ENCODE peak calls at places on chromosomes 11 and 22, in ten cellular contexts. One of them, this sample, is unnamed.

GRCh38 chr11:88398372-88399140 is 61.0 kb upstream of the CTSC start:
- DNase-seq in choroid plexus epithelial cell: peak; percentile 74
- DNase-seq in cerebellum: no peak
- DNase-seq in A549: peak; percentile 39
- DNase-seq in GM20000: no peak
- DNase-seq in left ventricle myocardium superior: no peak
- DNase-seq in T follicular helper cell: no peak
- DNase-seq in substantia nigra: no peak
- DNase-seq in left cardiac atrium: no peak
- DNase-seq in psoas muscle: no peak
- DNase-seq in this sample: no peak

GRCh38 chr11:1437500-1437899 is 47.8 kb downstream of the BRSK2 start:
- DNase-seq in left ventricle myocardium superior: peak; percentile 83
- DNase-seq in cerebellum: no peak
- DNase-seq in choroid plexus epithelial cell: peak; percentile 59
- DNase-seq in T follicular helper cell: no peak
- DNase-seq in A549: peak; percentile 38
- DNase-seq in left cardiac atrium: peak; percentile 81
- DNase-seq in psoas muscle: no peak
- DNase-seq in substantia nigra: no peak
- DNase-seq in GM20000: no peak
- DNase-seq in this sample: no peak

GRCh38 chr11:63670738-63671321 is 346 bp downstream of the ATL3 start:
- DNase-seq in cerebellum: peak; percentile 85
- DNase-seq in substantia nigra: peak; percentile 48
- DNase-seq in psoas muscle: peak; percentile 72
- DNase-seq in choroid plexus epithelial cell: no peak
- DNase-seq in A549: peak; percentile 65
- DNase-seq in left cardiac atrium: peak; percentile 58
- DNase-seq in GM20000: peak; percentile 70
- DNase-seq in T follicular helper cell: peak; percentile 3
- DNase-seq in left ventricle myocardium superior: peak; percentile 73
- DNase-seq in this sample: peak; percentile 59

GRCh38 chr11:33663121-33663520 is 37.5 kb downstream of the C11orf91 start:
- DNase-seq in T follicular helper cell: no peak
- DNase-seq in left cardiac atrium: no peak
- DNase-seq in substantia nigra: no peak
- DNase-seq in GM20000: no peak
- DNase-seq in psoas muscle: no peak
- DNase-seq in A549: no peak
- DNase-seq in cerebellum: peak; percentile 84
- DNase-seq in left ventricle myocardium superior: no peak
- DNase-seq in choroid plexus epithelial cell: no peak
- DNase-seq in this sample: no peak

GRCh38 chr11:47846998-47847397 is 1.2 kb downstream of the NUP160 start:
- DNase-seq in cerebellum: no peak
- DNase-seq in choroid plexus epithelial cell: no peak
- DNase-seq in psoas muscle: no peak
- DNase-seq in T follicular helper cell: no peak
- DNase-seq in left cardiac atrium: no peak
- DNase-seq in left ventricle myocardium superior: no peak
- DNase-seq in substantia nigra: no peak
- DNase-seq in GM20000: no peak
- DNase-seq in A549: no peak
- DNase-seq in this sample: no peak

GRCh38 chr11:128553662-128554392 is 33.5 kb downstream of the ETS1 start:
- DNase-seq in psoas muscle: no peak
- DNase-seq in GM20000: no peak
- DNase-seq in left cardiac atrium: no peak
- DNase-seq in left ventricle myocardium superior: no peak
- DNase-seq in substantia nigra: no peak
- DNase-seq in A549: peak; percentile 6
- DNase-seq in choroid plexus epithelial cell: peak; percentile 50
- DNase-seq in cerebellum: no peak
- DNase-seq in T follicular helper cell: no peak
- DNase-seq in this sample: peak; percentile 75

GRCh38 chr11:16843307-16843706 is 104.9 kb downstream of the C11orf58 start:
- DNase-seq in A549: peak; percentile 8
- DNase-seq in choroid plexus epithelial cell: peak; percentile 12
- DNase-seq in GM20000: no peak
- DNase-seq in psoas muscle: no peak
- DNase-seq in T follicular helper cell: no peak
- DNase-seq in cerebellum: no peak
- DNase-seq in left ventricle myocardium superior: no peak
- DNase-seq in substantia nigra: no peak
- DNase-seq in left cardiac atrium: no peak
- DNase-seq in this sample: no peak

GRCh38 chr11:47468598-47469214 is 19.8 kb upstream of the RAPSN start:
- DNase-seq in left ventricle myocardium superior: no peak
- DNase-seq in psoas muscle: no peak
- DNase-seq in GM20000: no peak
- DNase-seq in choroid plexus epithelial cell: peak; percentile 48
- DNase-seq in substantia nigra: no peak
- DNase-seq in cerebellum: no peak
- DNase-seq in A549: no peak
- DNase-seq in T follicular helper cell: no peak
- DNase-seq in left cardiac atrium: no peak
- DNase-seq in this sample: no peak

GRCh38 chr11:130217632-130218031 is 58.0 kb downstream of the ST14 start:
- DNase-seq in cerebellum: no peak
- DNase-seq in choroid plexus epithelial cell: no peak
- DNase-seq in T follicular helper cell: no peak
- DNase-seq in left ventricle myocardium superior: no peak
- DNase-seq in substantia nigra: no peak
- DNase-seq in GM20000: no peak
- DNase-seq in left cardiac atrium: no peak
- DNase-seq in A549: no peak
- DNase-seq in psoas muscle: no peak
- DNase-seq in this sample: no peak

GRCh38 chr22:35258144-35258988 is 1.1 kb downstream of the HMGXB4 start:
- DNase-seq in cerebellum: peak; percentile 17
- DNase-seq in A549: peak; percentile 10
- DNase-seq in left cardiac atrium: no peak
- DNase-seq in psoas muscle: no peak
- DNase-seq in GM20000: no peak
- DNase-seq in choroid plexus epithelial cell: peak; percentile 44
- DNase-seq in T follicular helper cell: no peak
- DNase-seq in substantia nigra: no peak
- DNase-seq in left ventricle myocardium superior: peak; percentile 30
- DNase-seq in this sample: peak; percentile 47

GRCh38 chr22:40120783-40121182 is 56.9 kb upstream of the TNRC6B start:
- DNase-seq in T follicular helper cell: no peak
- DNase-seq in psoas muscle: no peak
- DNase-seq in substantia nigra: no peak
- DNase-seq in left ventricle myocardium superior: no peak
- DNase-seq in choroid plexus epithelial cell: no peak
- DNase-seq in left cardiac atrium: no peak
- DNase-seq in GM20000: no peak
- DNase-seq in cerebellum: no peak
- DNase-seq in A549: no peak
- DNase-seq in this sample: no peak

GRCh38 chr22:20422965-20423635 is 14.5 kb downstream of the SCARF2 start:
- DNase-seq in cerebellum: no peak
- DNase-seq in left ventricle myocardium superior: peak; percentile 92
- DNase-seq in GM20000: no peak
- DNase-seq in left cardiac atrium: peak; percentile 53
- DNase-seq in A549: no peak
- DNase-seq in psoas muscle: peak; percentile 89
- DNase-seq in choroid plexus epithelial cell: no peak
- DNase-seq in T follicular helper cell: no peak
- DNase-seq in substantia nigra: peak; percentile 14
- DNase-seq in this sample: no peak